ENCODE peak calls at places on chromosomes 13 and 19, in nine cellular contexts. A is Karpas-422; F is thyroid gland; D is heart right ventricle; V is K562; N is T-helper 17 cell; U is left ventricle myocardium inferior; E is CD4-positive, CD25-positive, alpha-beta regulatory T cell; H is lung. Y is an unnamed sample. For H3K9me3, the result is how much of the 10 kb centered on the place peaks cover.

GRCh38 chr13:113119822-113120189 is 2.8 kb upstream of the F10 start:
- DNase-seq in U (no peak), E (no peak), A (no peak), D (no peak), V (no peak), N (no peak), F (no peak), H (no peak), Y (no peak)

GRCh38 chr13:41505209-41505835 is 48.0 kb downstream of the RGCC start:
- DNase-seq in D (no peak), A (no peak), V (no peak), U (no peak), N (no peak), E (no peak), H (no peak), F (no peak), Y (no peak)

GRCh38 chr13:112690242-112690943 is 555 bp downstream of the ATP11A start:
- DNase-seq in E (no peak), V (no peak), D (peak), U (peak), H (no peak), F (peak), N (no peak), A (no peak), Y (no peak)

GRCh38 chr19:47853003-47853402 is 6.0 kb upstream of the TPRX2 start:
- DNase-seq in D (no peak), F (no peak), H (no peak), E (no peak), N (no peak), A (no peak), V (no peak), U (no peak), Y (no peak)

GRCh38 chr13:32955881-32956594 is 60.2 kb upstream of the KL start:
- DNase-seq in H (no peak), V (no peak), A (no peak), F (no peak), E (no peak), N (no peak), U (no peak), D (no peak), Y (no peak)

GRCh38 chr19:46571495-46571894 is 29.6 kb upstream of the CALM3 start:
- DNase-seq in U (no peak), F (no peak), N (no peak), H (no peak), D (no peak), A (peak), E (no peak), V (peak), Y (no peak)

GRCh38 chr13:26471807-26472206 is 85.7 kb upstream of the WASF3 start:
- DNase-seq in A (no peak), U (no peak), D (no peak), E (no peak), H (no peak), N (no peak), F (no peak), V (no peak), Y (no peak)

GRCh38 chr13:104641309-104641708 is 1575.1 kb upstream of the SLC10A2 start:
- DNase-seq in F (no peak), N (no peak), V (no peak), E (no peak), D (no peak), U (no peak), H (no peak), A (no peak), Y (no peak)

GRCh38 chr13:30119476-30119875 is 187.9 kb downstream of the KATNAL1 start:
- DNase-seq in A (no peak), D (no peak), H (no peak), F (no peak), E (no peak), V (no peak), N (no peak), U (no peak), Y (no peak)

GRCh38 chr13:103046676-103047075 is 19.5 kb downstream of the SLC10A2 start:
- DNase-seq in A (no peak), F (no peak), N (no peak), V (no peak), H (no peak), E (no peak), D (no peak), U (no peak), Y (no peak)

GRCh38 chr13:114108894-114109293 is 23.5 kb downstream of the RASA3 start:
- DNase-seq in E (no peak), U (no peak), V (no peak), N (no peak), A (no peak), F (no peak), D (no peak), H (no peak), Y (no peak)

GRCh38 chr19:48806818-48807589 is 3.8 kb downstream of the BCAT2 start:
- DNase-seq in E (no peak), V (peak), U (no peak), D (no peak), F (no peak), H (no peak), A (peak), N (no peak), Y (no peak)

GRCh38 chr13:44710576-44710975 is 134.4 kb upstream of the TSC22D1 start:
- DNase-seq in E (no peak), N (no peak), V (no peak), H (no peak), A (no peak), F (no peak), D (no peak), U (no peak), Y (no peak)

GRCh38 chr19:8036438-8037099 is 16.0 kb upstream of the CCL25 start:
- DNase-seq in A (no peak), U (no peak), V (no peak), E (no peak), N (no peak), F (no peak), H (no peak), D (no peak), Y (no peak)

GRCh38 chr19:3963458-3964255 is 7.2 kb downstream of the DAPK3 start:
- DNase-seq in V (no peak), A (no peak), H (no peak), D (no peak), E (no peak), F (no peak), N (no peak), U (no peak), Y (no peak)

GRCh38 chr13:35690546-35690945 is 214.1 kb upstream of the MAB21L1 start:
- DNase-seq in A (no peak), N (no peak), U (no peak), F (no peak), V (no peak), D (no peak), H (no peak), E (no peak), Y (no peak)

GRCh38 chr13:112767506-112768471 is 78.0 kb downstream of the ATP11A start:
- DNase-seq in N (no peak), E (no peak), D (peak), F (no peak), V (no peak), A (peak), U (peak), H (peak), Y (no peak)

GRCh38 chr13:29564828-29565227 is 30.7 kb downstream of the SLC7A1 start:
- DNase-seq in E (no peak), F (no peak), U (no peak), H (no peak), V (no peak), D (no peak), N (no peak), A (no peak), Y (no peak)

GRCh38 chr19:20244356-20244755 is 77.3 kb downstream of the ZNF486 start:
- DNase-seq in N (no peak), A (no peak), E (no peak), U (no peak), H (no peak), D (no peak), V (no peak), F (no peak), Y (peak)

DNA sequence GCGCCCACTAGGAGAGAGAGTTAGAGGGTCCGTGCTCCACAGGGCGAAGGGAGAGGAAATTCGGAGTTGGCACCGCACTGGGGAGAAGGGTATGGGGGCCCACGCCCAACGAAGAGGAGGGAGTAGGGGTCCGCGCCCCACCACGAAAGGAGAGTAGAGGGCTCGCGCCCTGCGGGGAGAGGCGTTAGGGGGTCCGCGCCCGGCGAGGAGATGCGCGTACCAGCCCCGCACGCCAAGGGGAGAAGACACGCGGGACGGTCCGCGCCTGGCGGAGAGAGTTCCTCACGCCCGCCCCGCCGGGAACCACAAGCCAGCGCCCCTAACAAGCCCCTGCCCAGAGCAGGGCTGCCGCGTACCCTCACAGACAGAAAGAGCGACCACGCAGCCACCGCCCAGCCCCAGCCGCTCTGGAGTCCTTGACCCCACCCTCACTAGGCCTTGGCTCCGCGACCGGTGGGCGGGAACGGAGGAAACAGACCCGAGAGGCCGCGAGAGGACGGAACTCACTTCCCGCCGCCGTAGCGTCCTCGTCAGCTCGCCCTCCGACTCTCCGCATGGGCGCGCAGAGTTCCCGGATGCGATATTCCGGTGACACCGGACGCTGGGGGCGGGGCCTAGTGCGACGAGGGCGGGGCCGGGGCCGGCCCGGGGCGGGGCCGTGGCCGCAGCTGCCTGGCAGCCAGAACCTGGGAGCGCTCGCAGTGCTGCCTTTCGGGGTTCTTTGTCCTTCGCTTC is 20.0 kb upstream of the ZSCAN18 start:
- DNase-seq in E (no peak), F (peak), U (no peak), V (no peak), A (no peak), N (no peak), H (no peak), D (peak), Y (no peak)
- H3K9me3 ChIP-seq in E (half or more), F (under half), U (half or more), V (under half), A (half or more), N (under half), H (under half), D (under half), Y (under half)

DNA sequence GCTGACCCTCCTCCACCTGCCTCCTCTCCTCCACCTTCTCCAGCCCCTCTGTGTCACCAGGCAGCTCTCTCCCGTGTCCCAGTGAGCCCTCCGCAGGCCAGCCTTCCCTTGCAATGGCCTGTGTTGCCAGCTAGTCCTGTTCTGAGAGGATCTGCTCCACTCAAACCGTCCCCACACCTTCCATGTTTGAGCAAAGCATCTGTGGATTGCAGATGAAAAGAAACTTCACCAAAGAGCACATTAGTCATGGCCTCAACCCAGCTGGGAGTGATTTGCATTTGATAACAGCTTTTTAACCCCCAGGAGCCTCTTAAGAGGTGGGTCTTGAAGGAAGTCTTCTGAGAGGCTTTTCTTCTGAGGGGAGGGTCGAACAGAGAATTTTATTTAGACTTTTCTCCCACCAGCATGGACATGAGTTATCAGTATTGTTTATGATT is 72.8 kb downstream of the COL4A2 start:
- DNase-seq in N (no peak), E (no peak), V (no peak), H (no peak), F (no peak), A (no peak), D (no peak), U (no peak), Y (no peak)
- H3K9me3 ChIP-seq in N (under half), E (under half), V (under half), H (under half), F (under half), A (under half), D (under half), U (under half), Y (under half)

DNA sequence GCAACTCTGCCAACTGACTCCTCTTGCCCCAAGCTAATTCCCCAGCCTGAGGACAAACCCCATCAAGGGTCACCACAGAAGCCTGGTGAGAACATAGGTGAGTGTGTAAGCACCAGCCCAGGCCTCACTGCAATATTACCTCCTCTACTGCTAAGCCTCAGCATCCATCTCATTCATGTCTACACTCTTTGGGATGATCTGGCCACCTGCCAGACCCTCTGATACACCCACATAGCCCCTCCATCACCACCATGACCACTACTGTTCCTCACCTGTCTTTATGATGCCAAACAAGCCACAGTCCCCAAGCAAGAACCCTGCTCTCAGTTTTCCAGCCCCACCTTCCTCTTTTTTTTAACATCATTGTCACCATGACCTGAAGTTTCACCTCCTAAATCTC is 2.3 kb downstream of the ZNF792 start:
- DNase-seq in N (no peak), U (no peak), H (no peak), D (no peak), E (no peak), V (no peak), A (no peak), F (no peak), Y (no peak)
- H3K9me3 ChIP-seq in N (under half), U (half or more), H (under half), D (under half), E (half or more), V (half or more), A (under half), F (under half), Y (half or more)

DNA sequence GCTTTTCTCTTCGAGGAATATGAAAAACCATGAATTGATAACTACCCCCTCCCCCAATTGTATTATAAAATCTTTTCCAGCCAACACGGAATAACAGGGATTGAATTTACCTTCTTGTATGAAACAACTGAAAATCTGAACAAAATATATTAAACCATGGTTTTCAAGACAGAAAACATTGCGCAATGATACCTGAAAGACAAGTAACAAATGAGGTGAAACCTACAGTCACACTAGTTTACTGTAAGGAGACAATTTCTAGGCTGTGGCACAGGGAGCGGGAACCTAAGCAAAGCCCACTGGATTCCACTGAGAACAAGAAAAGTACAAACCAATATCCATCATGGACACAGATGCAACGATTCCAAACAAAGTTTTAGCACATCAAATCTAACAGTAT is 53.4 kb downstream of the ZNF283 start:
- DNase-seq in E (no peak), V (no peak), A (no peak), F (no peak), H (no peak), U (no peak), D (no peak), N (no peak), Y (no peak)
- H3K9me3 ChIP-seq in E (half or more), V (under half), A (under half), F (under half), H (under half), U (half or more), D (under half), N (under half), Y (under half)